ENCODE peak calls at places on chromosome 2, in ten cellular contexts. X, U, B, S, Z, N, K, A, E and Q are unnamed samples.

GRCh38 chr2:209468796-209469325 is 45.0 kb downstream of the MAP2 start:
- DNase-seq in X (no peak), U (no peak), B (no peak), S (no peak), Z (no peak), N (no peak), K (no peak), A (no peak), E (no peak), Q (no peak)

GRCh38 chr2:14420851-14421250 is 211.7 kb upstream of the LRATD1 start:
- DNase-seq in X (peak; percentile 5), U (no peak), B (no peak), S (no peak), Z (peak; percentile 68), N (no peak), K (no peak), A (no peak), E (peak; percentile 28), Q (no peak)

GRCh38 chr2:32946314-32947075 is at the start of gene LTBP1:
- DNase-seq in X (peak; percentile 68), U (peak; percentile 49), B (peak; percentile 66), S (peak; percentile 92), Z (peak; percentile 82), N (peak; percentile 79), K (peak; percentile 91), A (peak; percentile 77), E (peak; percentile 88), Q (peak; percentile 79)

GRCh38 chr2:38142627-38143026 is 66.7 kb upstream of the CYP1B1 start:
- DNase-seq in X (no peak), U (no peak), B (no peak), S (no peak), Z (no peak), N (no peak), K (no peak), A (no peak), E (no peak), Q (no peak)

GRCh38 chr2:101354420-101354819 is 32.9 kb downstream of the CREG2 start:
- DNase-seq in X (no peak), U (no peak), B (no peak), S (no peak), Z (no peak), N (no peak), K (no peak), A (no peak), E (no peak), Q (no peak)

GRCh38 chr2:60136913-60137312 is 416.5 kb downstream of the BCL11A start:
- DNase-seq in X (no peak), U (no peak), B (no peak), S (no peak), Z (no peak), N (no peak), K (no peak), A (no peak), E (no peak), Q (no peak)

GRCh38 chr2:203579131-203579643 is 44.1 kb upstream of the RAPH1 start:
- DNase-seq in X (no peak), U (no peak), B (peak; percentile 88), S (no peak), Z (peak; percentile 77), N (peak; percentile 28), K (peak; percentile 59), A (peak; percentile 38), E (peak; percentile 74), Q (peak; percentile 89)

GRCh38 chr2:61536086-61536722 is 2.0 kb downstream of the XPO1 start:
- DNase-seq in X (peak; percentile 28), U (no peak), B (peak; percentile 22), S (peak; percentile 59), Z (peak; percentile 31), N (no peak), K (no peak), A (peak; percentile 5), E (no peak), Q (peak; percentile 92)

GRCh38 chr2:100013892-100014677 is 128.3 kb downstream of the AFF3 start:
- DNase-seq in X (no peak), U (no peak), B (peak; percentile 93), S (no peak), Z (peak; percentile 97), N (no peak), K (peak; percentile 76), A (peak; percentile 78), E (peak; percentile 92), Q (no peak)

GRCh38 chr2:170525566-170525900 is 189.6 kb upstream of the SP5 start:
- DNase-seq in X (no peak), U (no peak), B (peak; percentile 95), S (no peak), Z (peak; percentile 97), N (no peak), K (peak; percentile 83), A (peak; percentile 70), E (peak; percentile 93), Q (peak; percentile 37)

GRCh38 chr2:239939736-239940483 is 85.2 kb downstream of the NDUFA10 start:
- DNase-seq in X (no peak), U (no peak), B (no peak), S (no peak), Z (no peak), N (no peak), K (no peak), A (no peak), E (no peak), Q (peak; percentile 12)

GRCh38 chr2:46018773-46019593 is 278.2 kb upstream of the EPAS1 start:
- DNase-seq in X (no peak), U (no peak), B (no peak), S (no peak), Z (no peak), N (no peak), K (no peak), A (no peak), E (no peak), Q (no peak)

GRCh38 chr2:127578411-127578810 is 42.9 kb downstream of the MYO7B start:
- DNase-seq in X (no peak), U (no peak), B (no peak), S (no peak), Z (no peak), N (no peak), K (no peak), A (no peak), E (no peak), Q (no peak)

GRCh38 chr2:161436411-161436810 is 20.3 kb downstream of the TBR1 start:
- DNase-seq in X (no peak), U (no peak), B (peak; percentile 61), S (no peak), Z (peak; percentile 91), N (no peak), K (no peak), A (no peak), E (peak; percentile 59), Q (no peak)

GRCh38 chr2:29443627-29444026 is 328.4 kb downstream of the CLIP4 start:
- DNase-seq in X (no peak), U (no peak), B (peak; percentile 93), S (peak; percentile 46), Z (peak; percentile 92), N (no peak), K (no peak), A (no peak), E (no peak), Q (no peak)

GRCh38 chr2:128551435-128551834 is 232.8 kb upstream of the HS6ST1 start:
- DNase-seq in X (no peak), U (no peak), B (no peak), S (no peak), Z (no peak), N (no peak), K (no peak), A (no peak), E (no peak), Q (no peak)

GRCh38 chr2:63058742-63059433 is 8.3 kb downstream of the OTX1 start:
- DNase-seq in X (no peak), U (peak; percentile 24), B (no peak), S (no peak), Z (peak; percentile 14), N (peak; percentile 25), K (no peak), A (no peak), E (peak; percentile 24), Q (peak; percentile 15)

GRCh38 chr2:242056785-242057184 is 187.3 kb downstream of the RTP5 start:
- DNase-seq in X (no peak), U (no peak), B (no peak), S (no peak), Z (no peak), N (no peak), K (no peak), A (no peak), E (no peak), Q (no peak)

GRCh38 chr2:224658776-224659175 is 57.4 kb downstream of the CCDC195 start:
- DNase-seq in X (no peak), U (no peak), B (no peak), S (no peak), Z (no peak), N (no peak), K (no peak), A (no peak), E (peak; percentile 43), Q (no peak)

GRCh38 chr2:217807753-217808152 is 195.0 kb downstream of the TNS1 start:
- DNase-seq in X (no peak), U (no peak), B (no peak), S (no peak), Z (no peak), N (no peak), K (peak; percentile 16), A (no peak), E (no peak), Q (no peak)

GRCh38 chr2:143515318-143515717 is 386.1 kb downstream of the ARHGAP15 start:
- DNase-seq in X (no peak), U (no peak), B (no peak), S (no peak), Z (no peak), N (no peak), K (no peak), A (no peak), E (no peak), Q (no peak)

GRCh38 chr2:11805920-11806319 is 59.5 kb downstream of the LPIN1 start:
- DNase-seq in X (no peak), U (no peak), B (no peak), S (no peak), Z (no peak), N (no peak), K (no peak), A (no peak), E (no peak), Q (no peak)

GRCh38 chr2:70190086-70190412 is 770 bp downstream of the C2orf42 start:
- DNase-seq in X (no peak), U (no peak), B (no peak), S (peak; percentile 83), Z (no peak), N (no peak), K (peak; percentile 44), A (no peak), E (peak; percentile 30), Q (no peak)

GRCh38 chr2:70247364-70248144 is 874 bp downstream of the TIA1 start:
- DNase-seq in X (peak; percentile 28), U (no peak), B (peak; percentile 33), S (peak; percentile 61), Z (peak; percentile 52), N (no peak), K (no peak), A (no peak), E (no peak), Q (no peak)

GRCh38 chr2:67840460-67841068 is 222.2 kb downstream of the C1D start:
- DNase-seq in X (no peak), U (peak; percentile 13), B (peak; percentile 74), S (peak; percentile 97), Z (peak; percentile 75), N (peak; percentile 35), K (peak; percentile 82), A (peak; percentile 34), E (peak; percentile 86), Q (peak; percentile 60)

GRCh38 chr2:43121915-43122314 is 104.5 kb downstream of the ZFP36L2 start:
- DNase-seq in X (no peak), U (no peak), B (no peak), S (no peak), Z (no peak), N (no peak), K (no peak), A (no peak), E (no peak), Q (no peak)

GRCh38 chr2:27921880-27922589 is 31.5 kb downstream of the BABAM2 start:
- DNase-seq in X (no peak), U (no peak), B (no peak), S (no peak), Z (no peak), N (no peak), K (no peak), A (no peak), E (no peak), Q (no peak)

GRCh38 chr2:120594856-120595685 is 140.6 kb upstream of the GLI2 start:
- DNase-seq in X (no peak), U (no peak), B (peak; percentile 40), S (no peak), Z (peak; percentile 43), N (no peak), K (peak; percentile 35), A (peak; percentile 56), E (peak; percentile 34), Q (peak; percentile 66)